ENCODE peak calls at places on chromosomes 2 and 18, in five cellular contexts. One of them, this sample, is unnamed.

GRCh38 chr2:55482186-55482945 is 37.2 kb upstream of the CFAP36 start:
- DNase-seq in pancreas: no peak
- DNase-seq in progenitor cell of endocrine pancreas: no peak
- DNase-seq in G401: peak
- DNase-seq in T-cell: no peak
- DNase-seq in this sample: peak

GRCh38 chr2:174776223-174776622 is 12.0 kb upstream of the CHRNA1 start:
- DNase-seq in G401: no peak
- DNase-seq in T-cell: no peak
- DNase-seq in progenitor cell of endocrine pancreas: no peak
- DNase-seq in pancreas: no peak
- DNase-seq in this sample: no peak

GRCh38 chr2:30708491-30709290 is 98.6 kb downstream of the CAPN13 start:
- DNase-seq in pancreas: no peak
- DNase-seq in G401: no peak
- DNase-seq in T-cell: no peak
- DNase-seq in progenitor cell of endocrine pancreas: no peak
- DNase-seq in this sample: no peak

GRCh38 chr2:183579686-183580085 is 455.4 kb downstream of the NUP35 start:
- DNase-seq in pancreas: no peak
- DNase-seq in T-cell: no peak
- DNase-seq in progenitor cell of endocrine pancreas: no peak
- DNase-seq in G401: no peak
- DNase-seq in this sample: no peak

GRCh38 chr2:121211251-121211650 is 73.8 kb downstream of the TFCP2L1 start:
- DNase-seq in T-cell: no peak
- DNase-seq in pancreas: peak
- DNase-seq in G401: no peak
- DNase-seq in progenitor cell of endocrine pancreas: no peak
- DNase-seq in this sample: no peak

GRCh38 chr18:27585602-27586173 is 400.6 kb upstream of the CHST9 start:
- DNase-seq in progenitor cell of endocrine pancreas: no peak
- DNase-seq in G401: no peak
- DNase-seq in pancreas: no peak
- DNase-seq in T-cell: no peak
- DNase-seq in this sample: no peak

GRCh38 chr2:20582600-20583221 is 68.2 kb downstream of the HS1BP3 start:
- DNase-seq in pancreas: no peak
- DNase-seq in G401: no peak
- DNase-seq in T-cell: no peak
- DNase-seq in progenitor cell of endocrine pancreas: no peak
- DNase-seq in this sample: no peak

GRCh38 chr2:232970051-232970450 is 43.0 kb downstream of the NGEF start:
- DNase-seq in pancreas: no peak
- DNase-seq in G401: no peak
- DNase-seq in T-cell: no peak
- DNase-seq in progenitor cell of endocrine pancreas: no peak
- DNase-seq in this sample: peak

GRCh38 chr2:217930783-217931563 is 71.8 kb downstream of the TNS1 start:
- DNase-seq in progenitor cell of endocrine pancreas: no peak
- DNase-seq in pancreas: no peak
- DNase-seq in T-cell: no peak
- DNase-seq in G401: no peak
- DNase-seq in this sample: no peak

GRCh38 chr2:3491306-3491705 is 28.0 kb downstream of the ADI1 start:
- DNase-seq in T-cell: no peak
- DNase-seq in progenitor cell of endocrine pancreas: no peak
- DNase-seq in pancreas: no peak
- DNase-seq in G401: no peak
- DNase-seq in this sample: no peak

GRCh38 chr2:26847663-26848335 is at the start of gene DPYSL5:
- DNase-seq in G401: peak
- DNase-seq in T-cell: no peak
- DNase-seq in progenitor cell of endocrine pancreas: peak
- DNase-seq in pancreas: no peak
- DNase-seq in this sample: no peak